ENCODE peak calls at places on chromosomes 12 and 14, in eight cellular contexts. K, O, X, N, G, Z, T and U are unnamed samples.

GRCh38 chr14:75711134-75711795 is 50.2 kb downstream of the TTLL5 start:
- DNase-seq in K (peak), O (peak), X (no peak), N (peak), G (peak), Z (peak), T (peak), U (no peak)

GRCh38 chr14:73742520-73743238 is 28.5 kb upstream of the PNMA1 start:
- DNase-seq in K (no peak), O (no peak), X (no peak), N (no peak), G (no peak), Z (no peak), T (no peak), U (no peak)

GRCh38 chr12:6963016-6963731 is 7.3 kb downstream of the PHB2 start:
- DNase-seq in K (no peak), O (peak), X (no peak), N (no peak), G (no peak), Z (no peak), T (peak), U (peak)

GRCh38 chr12:8784464-8784863 is 38.0 kb upstream of the A2ML1 start:
- DNase-seq in K (no peak), O (no peak), X (no peak), N (no peak), G (no peak), Z (no peak), T (no peak), U (no peak)

GRCh38 chr12:8493084-8493483 is 20.2 kb upstream of the CLEC4D start:
- DNase-seq in K (peak), O (no peak), X (no peak), N (no peak), G (no peak), Z (no peak), T (no peak), U (no peak)

GRCh38 chr14:100873083-100873482 is 30.4 kb downstream of the RTL1 start:
- DNase-seq in K (no peak), O (no peak), X (no peak), N (peak), G (no peak), Z (no peak), T (no peak), U (no peak)

GRCh38 chr12:87756111-87756510 is 273.1 kb downstream of the C12orf50 start:
- DNase-seq in K (no peak), O (no peak), X (no peak), N (no peak), G (peak), Z (peak), T (no peak), U (no peak)

GRCh38 chr14:100905166-100905565 is 1.6 kb upstream of the RTL1 start:
- DNase-seq in K (no peak), O (no peak), X (no peak), N (no peak), G (no peak), Z (no peak), T (peak), U (no peak)

GRCh38 chr12:90953956-90954421 is 987 bp downstream of the CCER1 start:
- DNase-seq in K (no peak), O (no peak), X (no peak), N (no peak), G (no peak), Z (no peak), T (peak), U (no peak)

GRCh38 chr12:110919720-110920119 is 659 bp downstream of the MYL2 start:
- DNase-seq in K (no peak), O (no peak), X (no peak), N (no peak), G (no peak), Z (no peak), T (no peak), U (no peak)

GRCh38 chr12:38053113-38053512 is 263.5 kb upstream of the ALG10B start:
- DNase-seq in K (no peak), O (no peak), X (no peak), N (no peak), G (no peak), Z (no peak), T (no peak), U (no peak)

GRCh38 chr12:8662592-8662991 is at the start of gene MFAP5:
- DNase-seq in K (no peak), O (no peak), X (no peak), N (peak), G (peak), Z (no peak), T (no peak), U (no peak)

GRCh38 chr14:90109858-90110257 is 48.1 kb downstream of the KCNK13 start:
- DNase-seq in K (no peak), O (peak), X (no peak), N (no peak), G (no peak), Z (no peak), T (no peak), U (no peak)

GRCh38 chr12:460301-461230 is 827 bp downstream of the B4GALNT3 start:
- DNase-seq in K (peak), O (peak), X (peak), N (peak), G (no peak), Z (no peak), T (peak), U (no peak)

GRCh38 chr14:56199095-56199975 is 81.1 kb downstream of the PELI2 start:
- DNase-seq in K (no peak), O (peak), X (no peak), N (peak), G (peak), Z (peak), T (no peak), U (peak)

GRCh38 chr12:104360988-104361707 is 57.6 kb downstream of the EID3 start:
- DNase-seq in K (no peak), O (no peak), X (no peak), N (no peak), G (no peak), Z (no peak), T (no peak), U (no peak)

GRCh38 chr14:55625481-55625880 is 45.5 kb downstream of the KTN1 start:
- DNase-seq in K (no peak), O (no peak), X (no peak), N (no peak), G (no peak), Z (no peak), T (no peak), U (no peak)

GRCh38 chr12:79098530-79098929 is 234.0 kb downstream of the SYT1 start:
- DNase-seq in K (no peak), O (no peak), X (no peak), N (no peak), G (peak), Z (peak), T (no peak), U (no peak)

GRCh38 chr14:34629344-34629656 is 648 bp downstream of the SNX6 start:
- DNase-seq in K (no peak), O (no peak), X (no peak), N (no peak), G (no peak), Z (no peak), T (no peak), U (no peak)

GRCh38 chr12:120744922-120745493 is 19.4 kb downstream of the ACADS start:
- DNase-seq in K (no peak), O (no peak), X (no peak), N (no peak), G (no peak), Z (no peak), T (no peak), U (no peak)

GRCh38 chr12:103441437-103442186 is 54.2 kb downstream of the C12orf42 start:
- DNase-seq in K (peak), O (no peak), X (no peak), N (no peak), G (no peak), Z (no peak), T (no peak), U (no peak)

GRCh38 chr14:101755591-101756324 is 5.8 kb upstream of the PPP2R5C start:
- DNase-seq in K (no peak), O (no peak), X (no peak), N (no peak), G (no peak), Z (no peak), T (no peak), U (no peak)

GRCh38 chr12:103470664-103471063 is 25.1 kb downstream of the C12orf42 start:
- DNase-seq in K (no peak), O (no peak), X (no peak), N (no peak), G (peak), Z (peak), T (no peak), U (no peak)

GRCh38 chr12:12645485-12645884 is 33.8 kb downstream of the CREBL2 start:
- DNase-seq in K (no peak), O (peak), X (peak), N (peak), G (peak), Z (peak), T (no peak), U (no peak)

GRCh38 chr12:47886471-47887240 is 18.1 kb downstream of the VDR start:
- DNase-seq in K (no peak), O (no peak), X (no peak), N (peak), G (no peak), Z (no peak), T (no peak), U (no peak)

GRCh38 chr12:120257041-120257821 is 8.3 kb downstream of the PXN start:
- DNase-seq in K (no peak), O (no peak), X (no peak), N (peak), G (peak), Z (no peak), T (no peak), U (peak)

GRCh38 chr12:45756666-45757065 is 27.2 kb downstream of the ARID2 start:
- DNase-seq in K (no peak), O (no peak), X (no peak), N (no peak), G (no peak), Z (no peak), T (no peak), U (peak)

GRCh38 chr14:74934476-74935339 is 11.6 kb upstream of the RPS6KL1 start:
- DNase-seq in K (no peak), O (no peak), X (no peak), N (no peak), G (no peak), Z (no peak), T (peak), U (no peak)

GRCh38 chr14:97408937-97409860 is 612.0 kb downstream of the VRK1 start:
- DNase-seq in K (no peak), O (no peak), X (no peak), N (no peak), G (no peak), Z (no peak), T (no peak), U (no peak)

GRCh38 chr14:96126339-96126770 is 78.3 kb upstream of the BDKRB2 start:
- DNase-seq in K (no peak), O (no peak), X (no peak), N (no peak), G (no peak), Z (peak), T (no peak), U (no peak)

GRCh38 chr14:87873741-87874140 is 119.2 kb downstream of the GALC start:
- DNase-seq in K (no peak), O (peak), X (no peak), N (no peak), G (peak), Z (no peak), T (no peak), U (no peak)

GRCh38 chr12:89971880-89972279 is 263.2 kb upstream of the ATP2B1 start:
- DNase-seq in K (no peak), O (peak), X (no peak), N (no peak), G (no peak), Z (peak), T (no peak), U (peak)

GRCh38 chr12:64756371-64756770 is 2.8 kb downstream of the GNS start:
- DNase-seq in K (no peak), O (no peak), X (no peak), N (no peak), G (no peak), Z (no peak), T (no peak), U (no peak)

GRCh38 chr12:19205120-19205519 is 75.6 kb downstream of the PLEKHA5 start:
- DNase-seq in K (no peak), O (peak), X (no peak), N (no peak), G (no peak), Z (no peak), T (no peak), U (no peak)

GRCh38 chr12:105198961-105199360 is 37.0 kb downstream of the APPL2 start:
- DNase-seq in K (no peak), O (no peak), X (no peak), N (no peak), G (no peak), Z (no peak), T (no peak), U (no peak)

GRCh38 chr12:109273354-109273753 is 35.7 kb downstream of the FOXN4 start:
- DNase-seq in K (no peak), O (peak), X (no peak), N (no peak), G (no peak), Z (no peak), T (no peak), U (no peak)

GRCh38 chr12:7042847-7043246 is 17.7 kb upstream of the C1S start:
- DNase-seq in K (no peak), O (peak), X (no peak), N (peak), G (peak), Z (peak), T (no peak), U (peak)